ENCODE peak calls at places on chromosomes 7 and 10, in ten cellular contexts. V, M, U, K, O, Q, I, X, E and N are unnamed samples.

GRCh38 chr10:111820471-111820870 is 363.1 kb downstream of the GPAM start:
- DNase-seq in O (no peak), M (no peak), V (no peak), U (no peak), K (no peak), Q (no peak), E (no peak), X (no peak), I (no peak), N (no peak)

GRCh38 chr7:96246972-96247371 is 74.9 kb downstream of the SLC25A13 start:
- DNase-seq in I (no peak), V (no peak), U (no peak), X (no peak), M (no peak), K (no peak), E (no peak), Q (no peak), O (no peak), N (no peak)

GRCh38 chr10:104308439-104308903 is 29.8 kb downstream of the ITPRIP start:
- DNase-seq in E (no peak), U (no peak), X (no peak), I (no peak), Q (no peak), K (peak), O (no peak), M (no peak), V (no peak), N (no peak)

GRCh38 chr10:15237351-15237750 is 68.9 kb upstream of the NMT2 start:
- DNase-seq in K (no peak), E (peak), O (peak), Q (no peak), X (no peak), I (peak), M (no peak), V (peak), U (no peak), N (no peak)

GRCh38 chr10:30821269-30821993 is 191.9 kb upstream of the LYZL2 start:
- DNase-seq in E (no peak), M (no peak), Q (no peak), X (no peak), V (no peak), U (no peak), O (no peak), I (no peak), K (no peak), N (no peak)

GRCh38 chr10:83983578-83984255 is 155.6 kb upstream of the GHITM start:
- DNase-seq in K (no peak), I (no peak), V (peak), M (no peak), Q (no peak), X (no peak), E (peak), O (peak), U (no peak), N (no peak)

GRCh38 chr7:77753173-77753572 is 45.1 kb downstream of the TMEM60 start:
- DNase-seq in X (no peak), I (no peak), U (no peak), E (no peak), M (no peak), Q (no peak), V (no peak), K (no peak), O (peak), N (no peak)

GRCh38 chr10:44046605-44047004 is 338.3 kb downstream of the CXCL12 start:
- DNase-seq in M (no peak), U (no peak), I (peak), K (no peak), X (no peak), O (peak), V (peak), E (peak), Q (no peak), N (no peak)

GRCh38 chr7:78326189-78326588 is 527.6 kb downstream of the PHTF2 start:
- DNase-seq in O (peak), E (peak), I (no peak), X (no peak), V (peak), U (no peak), M (no peak), Q (no peak), K (no peak), N (no peak)

GRCh38 chr7:45410893-45411292 is 163.3 kb upstream of the ADCY1 start:
- DNase-seq in O (no peak), V (no peak), I (no peak), E (no peak), Q (no peak), X (no peak), U (no peak), M (no peak), K (no peak), N (no peak)

GRCh38 chr10:128263891-128264688 is 137.9 kb upstream of the MKI67 start:
- DNase-seq in Q (no peak), O (peak), K (peak), E (peak), X (peak), M (no peak), U (peak), I (peak), V (peak), N (peak)

GRCh38 chr7:75979361-75980125 is 14.9 kb downstream of the TMEM120A start:
- DNase-seq in O (no peak), I (no peak), V (no peak), U (no peak), E (no peak), K (no peak), X (peak), M (no peak), Q (peak), N (no peak)

GRCh38 chr10:5146920-5147254 is 38.1 kb downstream of the AKR1C8 start:
- DNase-seq in O (no peak), U (no peak), E (no peak), X (no peak), I (no peak), V (no peak), K (no peak), Q (no peak), M (no peak), N (no peak)

GRCh38 chr7:2487586-2488271 is 11.5 kb upstream of the GRIFIN start:
- DNase-seq in Q (peak), X (peak), M (no peak), I (no peak), O (no peak), V (no peak), U (no peak), E (no peak), K (no peak), N (no peak)

GRCh38 chr10:4725917-4726606 is 99.9 kb upstream of the AKR1E2 start:
- DNase-seq in E (peak), K (no peak), U (no peak), V (peak), X (no peak), Q (no peak), I (no peak), M (no peak), O (peak), N (no peak)